ENCODE peak calls at places on chromosomes 5 and 9, in five cellular contexts. U is hepatocyte, F is stomach, J is suprapubic skin, D is right atrium auricular region. I is an unnamed sample.

GRCh38 chr5:175434800-175435199 is 9.2 kb downstream of the DRD1 start:
- DNase-seq in U (no peak), F (no peak), J (no peak), D (no peak), I (no peak)

GRCh38 chr5:138489705-138490104 is 24.4 kb downstream of the EGR1 start:
- DNase-seq in U (peak; percentile 11), F (peak; percentile 40), J (no peak), D (no peak), I (no peak)

GRCh38 chr9:38358390-38359296 is 33.9 kb upstream of the ALDH1B1 start:
- DNase-seq in U (peak; percentile 56), F (no peak), J (peak; percentile 34), D (no peak), I (no peak)

GRCh38 chr5:84290161-84290560 is 94.5 kb downstream of the EDIL3 start:
- DNase-seq in U (peak; percentile 8), F (no peak), J (no peak), D (no peak), I (no peak)

GRCh38 chr9:35519697-35520403 is 29.9 kb downstream of the RUSC2 start:
- DNase-seq in U (no peak), F (no peak), J (no peak), D (no peak), I (no peak)

GRCh38 chr9:87812375-87813118 is 70.1 kb upstream of the SPATA31E1 start:
- DNase-seq in U (peak; percentile 41), F (no peak), J (no peak), D (no peak), I (peak; percentile 15)

GRCh38 chr9:116389546-116390305 is 236.1 kb downstream of the PAPPA start:
- DNase-seq in U (no peak), F (no peak), J (no peak), D (no peak), I (no peak)

GRCh38 chr5:159058928-159059636 is 40.6 kb downstream of the EBF1 start:
- DNase-seq in U (no peak), F (no peak), J (no peak), D (no peak), I (no peak)

GRCh38 chr5:40915341-40915926 is 6.1 kb downstream of the C7 start:
- DNase-seq in U (no peak), F (no peak), J (no peak), D (no peak), I (no peak)

GRCh38 chr9:74497750-74498615 is 848 bp downstream of the RORB start:
- DNase-seq in U (peak; percentile 29), F (no peak), J (no peak), D (no peak), I (peak; percentile 51)

DNA sequence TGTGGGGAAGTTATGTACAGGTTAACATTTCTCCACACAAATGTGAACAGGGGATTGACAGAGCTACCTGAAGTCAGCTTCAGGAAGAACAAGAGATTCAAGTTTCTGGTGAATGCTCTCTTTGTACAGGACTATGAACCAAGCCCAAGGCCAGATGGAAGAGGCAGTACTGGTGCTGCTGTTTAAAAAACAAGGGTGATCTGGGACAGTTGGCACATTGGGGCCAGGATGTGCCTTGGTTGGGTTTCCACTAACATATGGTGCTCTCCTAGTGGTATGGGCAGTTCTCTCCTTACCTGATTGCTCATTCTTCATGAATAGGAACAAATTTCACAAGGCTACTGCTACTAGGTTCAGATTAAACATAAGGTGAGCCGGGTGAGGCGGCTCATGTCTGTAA is 40.0 kb downstream of the MTMR12 start:
- DNase-seq in U (no peak), F (no peak), J (no peak), D (no peak), I (no peak)
- H3K36me3 ChIP-seq in U (no peaks in the 10 kb centered on the region), F (peaks cover 42% of the 10 kb centered on the region), J (peaks cover 68% of the 10 kb centered on the region), D (peaks cover 61% of the 10 kb centered on the region), I (peaks cover 60% of the 10 kb centered on the region)

DNA sequence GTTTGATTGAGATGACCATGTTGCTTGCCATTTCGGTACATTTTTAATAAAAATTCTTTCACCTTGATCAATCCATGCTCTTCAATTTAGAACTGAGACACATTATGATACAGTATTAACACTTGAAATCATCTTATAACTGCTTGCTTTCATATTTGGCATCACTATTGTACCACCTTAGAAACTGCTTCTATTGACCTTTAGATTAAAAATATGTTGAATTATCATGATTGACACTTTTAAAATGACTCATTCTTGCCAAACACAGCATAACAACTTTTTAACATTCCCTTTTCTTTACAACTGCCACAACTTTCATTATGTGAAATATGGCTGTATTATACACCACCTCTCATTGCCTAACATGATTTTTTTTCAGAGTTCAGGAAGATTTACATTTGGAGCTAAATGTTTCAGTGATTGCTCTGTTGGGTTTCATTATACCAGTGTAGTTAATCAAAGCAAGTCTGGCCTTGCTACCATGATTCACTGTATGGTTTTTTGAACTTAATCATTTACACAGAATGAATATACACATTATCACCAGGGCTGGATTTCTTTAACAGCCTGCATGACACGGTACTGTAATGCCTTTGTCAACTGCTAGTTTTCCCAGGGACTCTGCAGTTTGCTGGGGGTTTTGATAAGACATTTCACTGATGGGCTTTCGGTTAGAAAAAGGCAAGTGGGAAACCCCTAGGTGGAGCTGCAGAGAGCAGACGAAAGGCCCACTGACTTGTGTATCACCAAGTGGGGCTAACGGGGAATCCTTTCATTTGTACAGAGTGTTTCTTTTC is 93.6 kb upstream of the TLE4 start:
- DNase-seq in U (peak; percentile 49), F (no peak), J (no peak), D (no peak), I (peak; percentile 60)
- TF ChIP-seq CTCF in U (peak; percentile 45), F (no peak), J (peak; percentile 12), D (no peak), I (peak; percentile 72)

DNA sequence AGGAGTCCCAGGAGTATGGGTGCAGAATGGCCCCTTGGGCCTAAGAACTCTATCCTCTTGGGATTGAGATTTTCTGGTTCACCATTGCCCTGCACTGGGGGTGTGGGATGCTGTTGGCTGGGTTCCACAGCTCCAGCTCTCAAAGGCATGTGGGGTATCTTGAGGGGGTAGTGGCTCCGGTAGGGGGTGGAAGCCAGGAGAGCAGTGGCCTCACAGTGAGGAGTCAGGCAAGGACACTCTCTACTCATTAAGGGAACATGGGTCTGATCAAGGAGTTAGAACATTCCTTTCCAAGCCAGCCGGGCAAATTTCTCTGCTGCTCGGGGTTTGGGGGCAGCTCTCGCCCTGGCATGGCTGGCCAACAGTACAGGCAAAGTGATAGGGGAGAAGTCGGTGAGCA is 33.0 kb downstream of the LARP1 start:
- DNase-seq in U (no peak), F (no peak), J (no peak), D (no peak), I (no peak)
- H3K36me3 ChIP-seq in U (no peaks in the 10 kb centered on the region), F (peaks cover 29% of the 10 kb centered on the region), J (peaks cover 27% of the 10 kb centered on the region), D (peaks cover 29% of the 10 kb centered on the region), I (peaks cover 37% of the 10 kb centered on the region)

GRCh38 chr9:5876026-5876425 is 14.7 kb upstream of the MLANA start:
- DNase-seq in U (no peak), F (no peak), J (no peak), D (no peak), I (no peak)

GRCh38 chr9:5874048-5874447 is 16.6 kb upstream of the MLANA start:
- DNase-seq in U (no peak), F (no peak), J (no peak), D (no peak), I (no peak)

GRCh38 chr9:5873439-5873838 is 17.2 kb upstream of the MLANA start:
- DNase-seq in U (no peak), F (no peak), J (no peak), D (no peak), I (no peak)

GRCh38 chr9:5879419-5880181 is 11.1 kb upstream of the MLANA start:
- DNase-seq in U (peak; percentile 73), F (no peak), J (no peak), D (no peak), I (no peak)

DNA sequence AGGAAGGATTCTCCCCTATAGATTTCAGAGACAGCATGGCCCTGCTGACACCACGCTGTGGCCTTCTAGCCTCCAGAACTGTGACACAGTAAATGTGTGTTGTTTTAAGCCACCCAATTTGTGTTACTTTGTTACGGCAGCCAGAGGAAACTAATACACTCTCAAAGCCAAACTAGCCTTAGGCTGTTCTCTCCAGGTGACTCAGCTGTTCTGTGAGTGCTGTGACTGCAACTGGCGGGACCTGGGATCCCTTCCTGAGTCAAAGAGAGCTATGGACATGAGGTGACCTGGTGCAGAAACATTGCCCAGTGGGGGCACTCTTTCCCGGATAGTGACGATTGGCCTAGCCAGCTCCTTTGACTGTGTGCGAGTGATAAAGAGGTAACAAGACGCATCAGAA is 14.0 kb upstream of the MLANA start:
- DNase-seq in U (no peak), F (no peak), J (no peak), D (no peak), I (no peak)
- TF ChIP-seq CTCF in U (no peak), F (no peak), J (no peak), D (no peak), I (no peak)

GRCh38 chr5:89191374-89191773 is 308.4 kb upstream of the MEF2C start:
- DNase-seq in U (no peak), F (no peak), J (no peak), D (no peak), I (no peak)
- H3K36me3 ChIP-seq in U (no peaks in the 10 kb centered on the region), F (no peaks in the 10 kb centered on the region), J (no peaks in the 10 kb centered on the region), D (no peaks in the 10 kb centered on the region), I (no peaks in the 10 kb centered on the region)

GRCh38 chr5:148688787-148689186 is 34.5 kb upstream of the HTR4 start:
- DNase-seq in U (no peak), F (no peak), J (no peak), D (no peak), I (no peak)

GRCh38 chr5:148684528-148684927 is 30.2 kb upstream of the HTR4 start:
- DNase-seq in U (no peak), F (no peak), J (no peak), D (no peak), I (no peak)

GRCh38 chr5:148687871-148688270 is 33.5 kb upstream of the HTR4 start:
- DNase-seq in U (no peak), F (no peak), J (no peak), D (no peak), I (no peak)

GRCh38 chr5:148685520-148686134 is 31.3 kb upstream of the HTR4 start:
- DNase-seq in U (no peak), F (peak; percentile 45), J (no peak), D (no peak), I (no peak)

GRCh38 chr5:148687427-148687826 is 33.1 kb upstream of the HTR4 start:
- DNase-seq in U (peak; percentile 25), F (no peak), J (no peak), D (no peak), I (peak; percentile 41)
- TF ChIP-seq CTCF in U (peak; percentile 21), F (no peak), J (no peak), D (no peak), I (peak; percentile 58)

GRCh38 chr9:132312873-132313272 is 41.9 kb downstream of the SETX start:
- DNase-seq in U (no peak), F (no peak), J (no peak), D (no peak), I (no peak)
- H3K36me3 ChIP-seq in U (no peaks in the 10 kb centered on the region), F (peaks cover 35% of the 10 kb centered on the region), J (peaks cover 67% of the 10 kb centered on the region), D (peaks cover 49% of the 10 kb centered on the region), I (peaks cover 45% of the 10 kb centered on the region)

I was measured in WERI-Rb-1.